ENCODE peak calls at places on chromosomes 7 and 10, in ten cellular contexts. R, I, C, Y, G, A, W, S, K and V are unnamed samples.

GRCh38 chr10:126892150-126892872 is 12.9 kb upstream of the DOCK1 start:
- DNase-seq in R (no peak), I (no peak), C (peak), Y (no peak), G (no peak), A (no peak), W (no peak), S (no peak), K (no peak), V (no peak)

GRCh38 chr10:43078986-43079273 is 2.1 kb downstream of the RET start:
- DNase-seq in R (no peak), I (peak), C (no peak), Y (no peak), G (no peak), A (peak), W (no peak), S (no peak), K (no peak), V (peak)

GRCh38 chr10:69333205-69333604 is 54.9 kb downstream of the HK1 start:
- DNase-seq in R (no peak), I (no peak), C (no peak), Y (no peak), G (no peak), A (no peak), W (no peak), S (no peak), K (no peak), V (peak)

GRCh38 chr10:59907918-59908807 is 1.8 kb upstream of the CCDC6 start:
- DNase-seq in R (peak), I (peak), C (peak), Y (no peak), G (no peak), A (peak), W (peak), S (peak), K (peak), V (peak)

GRCh38 chr7:123622660-123623386 is 21.2 kb downstream of the ASB15 start:
- DNase-seq in R (no peak), I (peak), C (no peak), Y (no peak), G (no peak), A (no peak), W (no peak), S (peak), K (no peak), V (no peak)

GRCh38 chr7:36186359-36186758 is 33.3 kb downstream of the EEPD1 start:
- DNase-seq in R (no peak), I (no peak), C (no peak), Y (no peak), G (no peak), A (no peak), W (peak), S (no peak), K (no peak), V (no peak)

GRCh38 chr7:16801111-16801542 is 3.7 kb downstream of the AGR2 start:
- DNase-seq in R (no peak), I (no peak), C (no peak), Y (no peak), G (no peak), A (peak), W (peak), S (peak), K (no peak), V (peak)

GRCh38 chr10:101047961-101048892 is 13.6 kb upstream of the KAZALD1 start:
- DNase-seq in R (no peak), I (peak), C (no peak), Y (no peak), G (no peak), A (no peak), W (no peak), S (peak), K (no peak), V (no peak)

GRCh38 chr7:151700621-151701185 is 176.2 kb downstream of the PRKAG2 start:
- DNase-seq in R (no peak), I (no peak), C (no peak), Y (no peak), G (peak), A (no peak), W (peak), S (no peak), K (no peak), V (peak)

GRCh38 chr7:23955145-23955544 is 245.1 kb downstream of the STK31 start:
- DNase-seq in R (no peak), I (no peak), C (no peak), Y (no peak), G (no peak), A (no peak), W (peak), S (peak), K (no peak), V (no peak)

GRCh38 chr7:91995391-91995790 is 54.7 kb downstream of the AKAP9 start:
- DNase-seq in R (no peak), I (no peak), C (no peak), Y (peak), G (no peak), A (peak), W (no peak), S (no peak), K (no peak), V (no peak)

GRCh38 chr10:110010076-110011069 is 2.6 kb downstream of the ADD3 start:
- DNase-seq in R (peak), I (peak), C (no peak), Y (peak), G (no peak), A (peak), W (peak), S (peak), K (peak), V (no peak)

GRCh38 chr7:3069767-3070449 is 26.2 kb upstream of the CARD11 start:
- DNase-seq in R (no peak), I (no peak), C (no peak), Y (no peak), G (no peak), A (no peak), W (no peak), S (no peak), K (no peak), V (no peak)

GRCh38 chr10:100502926-100503480 is 16.7 kb downstream of the SEC31B start:
- DNase-seq in R (no peak), I (no peak), C (no peak), Y (no peak), G (no peak), A (no peak), W (no peak), S (no peak), K (no peak), V (peak)

GRCh38 chr10:111972109-111972508 is 211.5 kb downstream of the GPAM start:
- DNase-seq in R (no peak), I (no peak), C (no peak), Y (no peak), G (no peak), A (no peak), W (no peak), S (no peak), K (no peak), V (peak)

GRCh38 chr7:29806131-29806792 is at the start of gene WIPF3:
- DNase-seq in R (no peak), I (peak), C (no peak), Y (no peak), G (peak), A (no peak), W (no peak), S (peak), K (no peak), V (no peak)

GRCh38 chr7:26515462-26515861 is 223.8 kb downstream of the SNX10 start:
- DNase-seq in R (no peak), I (peak), C (no peak), Y (no peak), G (no peak), A (no peak), W (no peak), S (peak), K (no peak), V (no peak)